ENCODE peak calls at places on chromosomes 2 and 18, in eight cellular contexts. X is endodermal cell, L is esophagus squamous epithelium, T is neural progenitor cell, Y is right lobe of liver, F is BE2C, O is left lung, K is PC-9. R is an unnamed sample. For H3K4me1, the result is how much of the 10 kb centered on the place peaks cover.

GRCh38 chr2:100718065-100718570 is 101.8 kb upstream of the NPAS2 start:
- DNase-seq in X (no peak), L (no peak), T (no peak), Y (no peak), F (no peak), O (no peak), K (no peak), R (no peak)

GRCh38 chr18:9961031-9961430 is 47.2 kb downstream of the VAPA start:
- DNase-seq in X (no peak), L (no peak), T (no peak), Y (no peak), F (no peak), O (no peak), K (no peak), R (no peak)

GRCh38 chr2:74472945-74473258 is 422 bp upstream of the MRPL53 start:
- DNase-seq in X (no peak), L (no peak), T (no peak), Y (no peak), F (no peak), O (no peak), K (no peak), R (peak)

GRCh38 chr2:118815731-118816130 is 31.7 kb downstream of the EN1 start:
- DNase-seq in X (no peak), L (no peak), T (no peak), Y (no peak), F (no peak), O (no peak), K (no peak), R (no peak)

GRCh38 chr2:239715606-239716005 is 309.5 kb downstream of the NDUFA10 start:
- DNase-seq in X (peak), L (no peak), T (no peak), Y (no peak), F (no peak), O (no peak), K (no peak), R (no peak)

GRCh38 chr2:109722026-109722425 is 72.1 kb upstream of the RGPD5 start:
- DNase-seq in X (no peak), L (no peak), T (no peak), Y (peak), F (no peak), O (no peak), K (no peak), R (no peak)

GRCh38 chr2:24690524-24690923 is 102.7 kb downstream of the PTRHD1 start:
- DNase-seq in X (no peak), L (no peak), T (no peak), Y (no peak), F (no peak), O (no peak), K (no peak), R (no peak)

GRCh38 chr2:230097841-230098240 is 29.1 kb upstream of the SLC16A14 start:
- DNase-seq in X (no peak), L (no peak), T (no peak), Y (no peak), F (no peak), O (no peak), K (no peak), R (no peak)

GRCh38 chr2:101698419-101699190 is 1.1 kb downstream of the MAP4K4 start:
- DNase-seq in X (no peak), L (no peak), T (no peak), Y (no peak), F (peak), O (no peak), K (no peak), R (no peak)

GRCh38 chr2:110173523-110173922 is 31.3 kb downstream of the NPHP1 start:
- DNase-seq in X (no peak), L (no peak), T (no peak), Y (no peak), F (no peak), O (no peak), K (no peak), R (no peak)

GRCh38 chr2:235934059-235934896 is 233.9 kb downstream of the GBX2 start:
- DNase-seq in X (peak), L (no peak), T (no peak), Y (no peak), F (no peak), O (peak), K (no peak), R (no peak)

GRCh38 chr2:237701859-237702370 is 74.5 kb downstream of the LRRFIP1 start:
- DNase-seq in X (no peak), L (no peak), T (no peak), Y (no peak), F (no peak), O (no peak), K (no peak), R (no peak)

GRCh38 chr2:134391751-134392160 is 137.9 kb downstream of the MGAT5 start:
- DNase-seq in X (no peak), L (no peak), T (no peak), Y (no peak), F (no peak), O (no peak), K (peak), R (no peak)

GRCh38 chr2:223712642-223713041 is 110.5 kb upstream of the SCG2 start:
- DNase-seq in X (no peak), L (no peak), T (no peak), Y (no peak), F (no peak), O (no peak), K (no peak), R (no peak)

GRCh38 chr2:231356474-231356849 is 39.0 kb upstream of the B3GNT7 start:
- DNase-seq in X (no peak), L (no peak), T (no peak), Y (no peak), F (no peak), O (no peak), K (no peak), R (no peak)

GRCh38 chr18:21080576-21080975 is 31.0 kb downstream of the ROCK1 start:
- DNase-seq in X (no peak), L (no peak), T (no peak), Y (no peak), F (no peak), O (no peak), K (no peak), R (no peak)

GRCh38 chr18:22467760-22468553 is 50.2 kb upstream of the CTAGE1 start:
- DNase-seq in X (no peak), L (no peak), T (no peak), Y (no peak), F (no peak), O (no peak), K (peak), R (no peak)

GRCh38 chr2:236824836-236825235 is 255.2 kb downstream of the ACKR3 start:
- DNase-seq in X (no peak), L (no peak), T (no peak), Y (no peak), F (no peak), O (no peak), K (peak), R (no peak)

GRCh38 chr2:199462167-199462976 is 4.6 kb upstream of the SATB2 start:
- DNase-seq in X (peak), L (no peak), T (peak), Y (no peak), F (no peak), O (peak), K (no peak), R (no peak)

GRCh38 chr2:226424971-226425370 is 374.6 kb downstream of the IRS1 start:
- DNase-seq in X (peak), L (no peak), T (peak), Y (no peak), F (no peak), O (no peak), K (no peak), R (no peak)

GRCh38 chr2:226426292-226426736 is 373.3 kb downstream of the IRS1 start:
- DNase-seq in X (no peak), L (no peak), T (no peak), Y (no peak), F (no peak), O (no peak), K (peak), R (no peak)

GRCh38 chr2:226420646-226421045 is 379.0 kb downstream of the IRS1 start:
- DNase-seq in X (no peak), L (no peak), T (no peak), Y (no peak), F (no peak), O (no peak), K (no peak), R (no peak)

GRCh38 chr2:226427538-226428307 is 371.9 kb downstream of the IRS1 start:
- DNase-seq in X (no peak), L (no peak), T (no peak), Y (no peak), F (no peak), O (no peak), K (peak), R (no peak)

GRCh38 chr2:226423498-226423960 is 376.1 kb downstream of the IRS1 start:
- DNase-seq in X (peak), L (no peak), T (peak), Y (no peak), F (no peak), O (peak), K (peak), R (peak)
- H3K4me3 ChIP-seq in X (peak), L (no peak), T (no peak), Y (no peak), F (no peak), O (no peak), K (no peak), R (peak)

GRCh38 chr2:217980591-217980990 is 22.2 kb downstream of the TNS1 start:
- DNase-seq in X (no peak), L (no peak), T (no peak), Y (no peak), F (no peak), O (no peak), K (no peak), R (no peak)
- H3K4me1 ChIP-seq in X (under half), L (under half), T (under half), Y (under half), F (under half), O (under half), K (under half), R (under half)

GRCh38 chr2:211077216-211077764 is 520.9 kb downstream of the CPS1 start:
- DNase-seq in X (no peak), L (no peak), T (no peak), Y (no peak), F (no peak), O (no peak), K (no peak), R (no peak)
- H3K4me3 ChIP-seq in X (no peak), L (no peak), T (no peak), Y (no peak), F (no peak), O (no peak), K (no peak), R (no peak)

DNA sequence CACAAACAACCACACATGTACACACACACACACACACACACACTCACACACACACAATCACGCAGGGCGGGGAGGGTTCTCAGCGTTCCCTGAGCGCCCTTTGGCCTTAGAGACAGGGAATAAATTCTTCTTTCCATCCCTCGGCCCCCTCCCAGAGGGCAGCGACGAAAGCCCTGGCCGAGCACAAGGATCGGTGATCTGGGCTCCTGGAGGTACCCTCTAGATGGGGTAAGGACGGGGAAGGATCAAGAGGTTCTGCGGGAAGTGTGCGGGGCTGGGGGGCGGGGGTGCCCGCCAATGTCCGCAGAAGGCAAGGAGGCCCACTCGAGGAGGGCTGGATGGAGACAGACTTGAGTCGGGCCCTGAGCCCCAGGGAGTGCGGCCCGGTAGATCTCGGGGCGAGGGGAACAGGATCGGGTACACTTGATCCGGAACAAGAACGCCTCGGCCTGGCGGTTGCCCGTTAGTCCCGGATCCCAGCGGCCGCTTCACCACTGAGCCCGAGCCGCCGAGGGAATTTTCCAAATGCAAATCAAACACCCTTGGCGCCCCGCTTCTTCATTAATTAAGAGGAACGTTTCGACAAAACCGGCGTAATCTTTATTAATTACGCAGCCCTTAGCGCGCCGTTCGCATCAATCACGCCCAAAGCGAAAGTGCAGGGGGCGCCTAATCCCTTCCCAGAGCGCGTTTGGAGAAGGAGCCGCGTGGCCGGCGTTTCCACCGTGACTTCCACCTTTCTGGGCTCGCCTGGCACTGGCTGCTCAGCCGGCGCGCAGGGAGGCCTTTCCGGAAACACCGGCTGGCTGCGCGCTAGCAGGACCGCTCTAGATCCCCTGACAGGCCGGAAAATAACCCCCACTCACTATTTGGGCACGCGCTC is 7.0 kb upstream of the PAX3 start:
- DNase-seq in X (peak), L (no peak), T (peak), Y (peak), F (no peak), O (peak), K (no peak), R (no peak)
- H3K4me1 ChIP-seq in X (under half), L (under half), T (half or more), Y (under half), F (under half), O (under half), K (under half), R (under half)

DNA sequence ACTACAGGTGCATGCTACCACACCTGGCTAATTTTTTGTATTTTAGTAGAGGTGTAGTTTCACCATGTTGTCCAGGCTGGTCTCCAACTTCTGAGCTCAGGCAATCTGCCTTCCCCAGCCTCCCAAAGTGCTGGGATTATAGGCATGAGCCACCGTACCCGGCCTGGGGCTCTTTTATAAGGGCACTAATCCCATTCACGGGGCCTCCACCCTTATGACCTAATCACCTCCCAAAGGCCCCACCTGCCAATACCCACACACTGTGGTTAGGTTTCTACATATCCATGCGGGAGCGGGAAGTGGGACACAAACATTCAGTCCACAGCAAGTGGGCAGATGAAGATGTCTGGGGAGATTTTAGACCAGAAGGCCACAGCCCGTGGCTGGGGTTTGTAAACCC is 164.7 kb upstream of the SH3BP4 start:
- DNase-seq in X (no peak), L (no peak), T (no peak), Y (no peak), F (no peak), O (no peak), K (no peak), R (no peak)
- H3K4me3 ChIP-seq in X (no peak), L (no peak), T (no peak), Y (no peak), F (no peak), O (no peak), K (no peak), R (no peak)

DNA sequence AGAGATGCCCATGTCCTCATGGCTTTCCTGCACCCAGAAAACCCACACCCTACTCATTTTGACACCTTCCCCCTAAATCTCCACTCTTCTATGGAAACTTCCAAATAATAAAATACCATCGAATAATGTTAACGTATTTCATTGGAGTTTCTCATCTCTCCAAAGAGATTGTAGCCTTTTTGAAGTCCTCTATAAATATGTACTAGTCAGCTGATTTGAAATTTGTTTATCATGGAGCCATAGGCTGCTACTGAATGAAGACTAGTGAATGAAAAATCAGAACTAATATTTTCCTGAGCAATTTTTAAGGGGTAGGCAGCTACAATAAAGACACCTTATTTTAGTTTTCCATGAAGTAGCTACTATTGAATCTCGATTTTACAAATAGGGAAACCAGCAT is 226.1 kb upstream of the EPAS1 start:
- DNase-seq in X (no peak), L (no peak), T (no peak), Y (no peak), F (no peak), O (no peak), K (no peak), R (no peak)
- H3K4me1 ChIP-seq in X (under half), L (under half), T (under half), Y (under half), F (under half), O (under half), K (half or more), R (under half)